ENCODE peak calls at places on chromosomes 5 and 9, in nine cellular contexts. V is H9, H is PC-3, L is OCI-LY7, N is HCT116, M is A549, T is H1, B is mammary epithelial cell, J is astrocyte. C is an unnamed sample.

GRCh38 chr9:133505901-133506652 is 18.7 kb downstream of the MYMK start:
- DNase-seq in V (no peak), H (no peak), L (no peak), N (no peak), M (no peak), T (no peak), B (no peak), J (no peak), C (peak; percentile 72)

GRCh38 chr5:134145779-134146581 is 30.8 kb downstream of the SKP1 start:
- DNase-seq in V (peak; percentile 88), H (peak; percentile 82), L (peak; percentile 75), N (peak; percentile 57), M (peak; percentile 80), T (peak; percentile 53), B (peak; percentile 62), J (peak; percentile 28), C (peak; percentile 75)

GRCh38 chr9:136090060-136090735 is 4.9 kb downstream of the NACC2 start:
- DNase-seq in V (no peak), H (no peak), L (no peak), N (no peak), M (no peak), T (no peak), B (no peak), J (no peak), C (no peak)

GRCh38 chr9:115946530-115946929 is 207.1 kb upstream of the PAPPA start:
- DNase-seq in V (no peak), H (peak; percentile 11), L (no peak), N (no peak), M (peak; percentile 95), T (no peak), B (no peak), J (peak; percentile 37), C (no peak)

GRCh38 chr5:146751781-146752401 is 126.7 kb downstream of the PPP2R2B start:
- DNase-seq in V (no peak), H (no peak), L (no peak), N (no peak), M (no peak), T (no peak), B (no peak), J (no peak), C (no peak)

GRCh38 chr9:109497193-109498165 is 628 bp downstream of the PTPN3 start:
- DNase-seq in V (no peak), H (peak; percentile 55), L (no peak), N (no peak), M (peak; percentile 49), T (no peak), B (peak; percentile 77), J (peak; percentile 7), C (peak; percentile 54)

GRCh38 chr9:128001411-128002298 is 20.9 kb upstream of the EEIG1 start:
- DNase-seq in V (peak; percentile 76), H (peak; percentile 83), L (no peak), N (no peak), M (peak; percentile 96), T (no peak), B (peak; percentile 71), J (peak; percentile 89), C (peak; percentile 97)

GRCh38 chr5:87389635-87390034 is 23.1 kb downstream of the CCNH start:
- DNase-seq in V (no peak), H (no peak), L (no peak), N (no peak), M (no peak), T (no peak), B (no peak), J (no peak), C (no peak)

GRCh38 chr5:178356459-178356872 is 123.9 kb upstream of the PHYKPL start:
- DNase-seq in V (peak; percentile 51), H (no peak), L (no peak), N (no peak), M (no peak), T (no peak), B (no peak), J (no peak), C (no peak)

GRCh38 chr9:121651014-121651294 is 480 bp upstream of the DAB2IP start:
- DNase-seq in V (no peak), H (no peak), L (no peak), N (no peak), M (no peak), T (no peak), B (no peak), J (no peak), C (no peak)

GRCh38 chr5:106292654-106293053 is 1378.1 kb downstream of the EFNA5 start:
- DNase-seq in V (no peak), H (peak; percentile 72), L (no peak), N (no peak), M (no peak), T (no peak), B (peak; percentile 6), J (peak; percentile 55), C (peak; percentile 23)

GRCh38 chr9:93261281-93261680 is 77.3 kb downstream of the WNK2 start:
- DNase-seq in V (peak; percentile 34), H (no peak), L (peak; percentile 81), N (no peak), M (no peak), T (no peak), B (no peak), J (no peak), C (no peak)

GRCh38 chr9:26460624-26461023 is 432.0 kb downstream of the CAAP1 start:
- DNase-seq in V (no peak), H (no peak), L (no peak), N (no peak), M (no peak), T (no peak), B (no peak), J (no peak), C (no peak)

GRCh38 chr5:106680330-106680729 is 990.4 kb downstream of the EFNA5 start:
- DNase-seq in V (no peak), H (no peak), L (no peak), N (no peak), M (no peak), T (no peak), B (no peak), J (no peak), C (no peak)

GRCh38 chr9:20786807-20787206 is 102.7 kb downstream of the FOCAD start:
- DNase-seq in V (no peak), H (no peak), L (no peak), N (no peak), M (no peak), T (no peak), B (no peak), J (no peak), C (no peak)

GRCh38 chr9:20781086-20781485 is 97.0 kb downstream of the FOCAD start:
- DNase-seq in V (no peak), H (no peak), L (no peak), N (no peak), M (peak; percentile 7), T (no peak), B (no peak), J (no peak), C (no peak)

GRCh38 chr9:20783057-20784038 is 99.3 kb downstream of the FOCAD start:
- DNase-seq in V (no peak), H (no peak), L (no peak), N (no peak), M (no peak), T (no peak), B (no peak), J (no peak), C (no peak)

GRCh38 chr9:20784196-20784595 is 100.1 kb downstream of the FOCAD start:
- DNase-seq in V (peak; percentile 28), H (no peak), L (no peak), N (no peak), M (no peak), T (no peak), B (no peak), J (no peak), C (no peak)

DNA sequence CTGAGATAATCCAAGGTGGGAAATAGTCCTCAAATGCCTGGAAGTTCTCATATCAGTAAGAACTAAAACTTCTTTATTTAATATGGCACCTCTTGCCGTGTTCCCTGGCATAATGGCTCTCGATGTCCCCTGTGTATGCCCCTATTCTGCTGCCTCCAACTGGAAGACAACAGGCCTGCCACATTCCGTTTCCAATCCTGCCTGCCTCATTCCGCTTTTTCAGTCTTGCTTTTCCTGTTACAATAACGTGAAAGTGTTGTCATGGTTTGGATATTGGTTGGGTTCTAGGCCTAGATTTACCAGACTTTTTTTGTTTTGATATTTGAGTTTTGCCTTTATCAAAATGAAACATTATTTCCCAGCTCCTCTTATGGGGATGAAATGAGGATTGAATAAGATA is 98.2 kb downstream of the FOCAD start:
- DNase-seq in V (no peak), H (no peak), L (no peak), N (no peak), M (no peak), T (no peak), B (no peak), J (no peak), C (no peak)
- H3K27ac ChIP-seq in V (no peak overlapping the region), H (no peak overlapping the region), L (no peak overlapping the region), N (no peak overlapping the region), M (no peak overlapping the region), T (no peak overlapping the region), B (no peak overlapping the region), J (no peak overlapping the region), C (no peak overlapping the region)

GRCh38 chr5:142287096-142287972 is 37.5 kb downstream of the SPRY4 start:
- DNase-seq in V (no peak), H (no peak), L (no peak), N (no peak), M (no peak), T (no peak), B (no peak), J (no peak), C (no peak)
- H3K4me2 ChIP-seq in V (no peak overlapping the region), H (no peak overlapping the region), L (no peak overlapping the region), N (no peak overlapping the region), M (no peak overlapping the region), T (no peak overlapping the region), B (no peak overlapping the region), J (no peak overlapping the region), C (no peak overlapping the region)

GRCh38 chr9:96817973-96818372 is 36.3 kb downstream of the ZNF782 start:
- DNase-seq in V (no peak), H (no peak), L (no peak), N (no peak), M (no peak), T (no peak), B (no peak), J (no peak), C (no peak)
- H3K9me3 ChIP-seq in V (peaks cover 87% of the 10 kb centered on the region), H (peaks cover 57% of the 10 kb centered on the region), L (peaks cover 56% of the 10 kb centered on the region), N (peaks cover 29% of the 10 kb centered on the region), M (peaks cover 96% of the 10 kb centered on the region), T (peaks cover 74% of the 10 kb centered on the region), B (peaks cover 61% of the 10 kb centered on the region), J (peaks cover 48% of the 10 kb centered on the region), C (peaks cover 18% of the 10 kb centered on the region)

GRCh38 chr5:72817076-72817476 is 615 bp downstream of the TNPO1 start:
- DNase-seq in V (peak; percentile 52), H (peak; percentile 35), L (peak; percentile 55), N (peak; percentile 7), M (peak; percentile 52), T (no peak), B (peak; percentile 62), J (peak; percentile 66), C (peak; percentile 86)

GRCh38 chr5:72816297-72817075 is at the start of gene TNPO1:
- DNase-seq in V (peak; percentile 95), H (peak; percentile 85), L (peak; percentile 92), N (peak; percentile 79), M (peak; percentile 92), T (peak; percentile 84), B (peak; percentile 93), J (peak; percentile 83), C (peak; percentile 95)

GRCh38 chr5:72815580-72816296 is 723 bp upstream of the TNPO1 start:
- DNase-seq in V (no peak), H (peak; percentile 14), L (no peak), N (no peak), M (no peak), T (no peak), B (no peak), J (no peak), C (no peak)

GRCh38 chr5:72818866-72819534 is 2.5 kb downstream of the TNPO1 start:
- DNase-seq in V (peak; percentile 73), H (peak; percentile 61), L (peak; percentile 82), N (peak; percentile 37), M (peak; percentile 78), T (peak; percentile 31), B (peak; percentile 58), J (no peak), C (peak; percentile 86)

GRCh38 chr5:72817639-72818266 is 1.3 kb downstream of the TNPO1 start:
- DNase-seq in V (no peak), H (no peak), L (peak; percentile 13), N (no peak), M (no peak), T (no peak), B (no peak), J (no peak), C (peak; percentile 43)
- H3K27ac ChIP-seq in V (no peak overlapping the region), H (peak overlapping the region; percentile 85), L (peak overlapping the region; percentile 86), N (peak overlapping the region; percentile 83), M (peak overlapping the region; percentile 98), T (no peak overlapping the region), B (peak overlapping the region; percentile 95), J (peak overlapping the region; percentile 97), C (peak overlapping the region; percentile 98)